ENCODE peak calls at places on chromosomes 3 and 15, in four cellular contexts. D, I, Y and R are unnamed samples.

GRCh38 chr3:54547051-54547450 is 380.8 kb downstream of the LRTM1 start:
- DNase-seq in D (no peak), I (no peak), Y (no peak), R (no peak)

GRCh38 chr3:19202754-19203153 is 54.4 kb downstream of the KCNH8 start:
- DNase-seq in Y (no peak), I (no peak), D (no peak), R (no peak)

GRCh38 chr15:75718326-75718725 is 5.7 kb upstream of the CSPG4 start:
- DNase-seq in I (no peak), D (no peak), Y (peak; percentile 80), R (no peak)

GRCh38 chr3:170953229-170953628 is 44.8 kb upstream of the EIF5A2 start:
- DNase-seq in D (no peak), Y (no peak), I (no peak), R (no peak)

GRCh38 chr3:58093573-58094195 is 85.5 kb downstream of the FLNB start:
- DNase-seq in I (no peak), D (no peak), Y (peak; percentile 67), R (peak; percentile 57)

GRCh38 chr3:9068044-9068443 is 104.8 kb upstream of the RAD18 start:
- DNase-seq in D (no peak), I (peak; percentile 18), Y (no peak), R (no peak)

GRCh38 chr15:85795669-85796305 is 1.1 kb upstream of the KLHL25 start:
- DNase-seq in I (no peak), Y (no peak), D (peak; percentile 32), R (no peak)

GRCh38 chr3:149299938-149300791 is 33.3 kb downstream of the TM4SF18 start:
- DNase-seq in I (no peak), Y (peak; percentile 76), D (peak; percentile 81), R (peak; percentile 80)

GRCh38 chr15:64034519-64034918 is 11.8 kb downstream of the DAPK2 start:
- DNase-seq in I (no peak), D (no peak), Y (no peak), R (no peak)

GRCh38 chr3:58532794-58533220 is 4.2 kb downstream of the ACOX2 start:
- DNase-seq in I (peak; percentile 56), D (peak; percentile 74), Y (peak; percentile 71), R (peak; percentile 75)

GRCh38 chr3:51712963-51713362 is 6.1 kb downstream of the GRM2 start:
- DNase-seq in I (no peak), D (no peak), Y (no peak), R (no peak)

GRCh38 chr3:157310329-157311065 is 126.2 kb upstream of the PTX3 start:
- DNase-seq in Y (no peak), D (no peak), I (no peak), R (no peak)

GRCh38 chr3:157301755-157302154 is 134.9 kb upstream of the PTX3 start:
- DNase-seq in Y (no peak), D (no peak), I (no peak), R (no peak)

GRCh38 chr3:157300091-157300490 is 136.6 kb upstream of the PTX3 start:
- DNase-seq in D (no peak), I (no peak), Y (no peak), R (no peak)

GRCh38 chr3:157301027-157301663 is 135.5 kb upstream of the PTX3 start:
- DNase-seq in I (no peak), Y (no peak), D (no peak), R (no peak)

GRCh38 chr3:157305392-157305791 is 131.3 kb upstream of the PTX3 start:
- DNase-seq in I (no peak), Y (no peak), D (no peak), R (no peak)
- H3K27ac ChIP-seq in I (no peak overlapping the region), Y (no peak overlapping the region), D (no peak overlapping the region), R (no peak overlapping the region)

DNA sequence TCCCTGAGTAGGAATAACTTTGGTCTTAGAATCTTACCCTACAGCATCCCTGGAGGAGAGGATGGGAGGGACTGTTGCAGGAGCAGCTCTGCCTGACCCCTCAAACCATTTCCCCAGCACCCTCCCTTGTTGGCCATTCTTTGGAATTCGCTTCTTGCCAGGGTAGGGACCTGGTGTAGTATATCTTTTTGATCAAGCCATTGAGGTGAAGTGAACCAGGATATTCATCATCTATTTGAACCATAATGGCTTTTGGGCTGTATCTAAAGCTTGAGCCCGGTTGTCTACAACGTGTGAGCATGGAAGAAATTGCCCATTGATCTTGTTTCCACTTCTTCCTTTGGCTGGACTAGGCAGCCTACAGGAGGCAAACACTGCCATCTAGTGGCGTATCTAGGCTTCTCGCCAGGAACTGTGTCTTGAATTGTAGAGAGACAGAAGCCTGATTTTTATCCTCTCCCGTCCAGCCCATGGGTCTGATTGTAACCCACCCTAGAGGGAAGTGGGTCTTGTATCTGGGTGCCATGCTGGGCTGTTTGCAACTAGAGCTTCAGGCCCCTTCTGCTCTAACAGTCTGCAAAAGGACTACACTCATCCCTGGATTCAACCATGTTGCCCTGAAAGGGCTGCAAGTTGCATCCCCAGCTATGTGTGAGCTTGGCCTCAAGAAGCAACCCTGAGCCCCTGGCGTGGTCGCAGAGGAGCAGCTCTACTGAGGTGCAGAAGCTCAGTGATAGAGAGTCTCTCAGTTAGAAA is 170.4 kb upstream of the UMPS start:
- DNase-seq in Y (peak; percentile 74), D (peak; percentile 81), I (peak; percentile 68), R (peak; percentile 75)
- H3K27ac ChIP-seq in Y (no peak overlapping the region), D (no peak overlapping the region), I (peak overlapping the region; percentile 17), R (peak overlapping the region; percentile 83)

GRCh38 chr15:73951044-73951561 is 24.8 kb downstream of the LOXL1 start:
- DNase-seq in Y (peak; percentile 79), I (peak; percentile 95), D (peak; percentile 96), R (peak; percentile 82)

GRCh38 chr15:73949496-73949895 is 23.2 kb downstream of the LOXL1 start:
- DNase-seq in Y (no peak), I (no peak), D (no peak), R (no peak)

GRCh38 chr15:73948982-73949381 is 22.7 kb downstream of the LOXL1 start:
- DNase-seq in D (no peak), Y (no peak), I (no peak), R (no peak)

GRCh38 chr15:73951591-73951990 is 25.3 kb downstream of the LOXL1 start:
- DNase-seq in I (no peak), Y (no peak), D (no peak), R (no peak)

DNA sequence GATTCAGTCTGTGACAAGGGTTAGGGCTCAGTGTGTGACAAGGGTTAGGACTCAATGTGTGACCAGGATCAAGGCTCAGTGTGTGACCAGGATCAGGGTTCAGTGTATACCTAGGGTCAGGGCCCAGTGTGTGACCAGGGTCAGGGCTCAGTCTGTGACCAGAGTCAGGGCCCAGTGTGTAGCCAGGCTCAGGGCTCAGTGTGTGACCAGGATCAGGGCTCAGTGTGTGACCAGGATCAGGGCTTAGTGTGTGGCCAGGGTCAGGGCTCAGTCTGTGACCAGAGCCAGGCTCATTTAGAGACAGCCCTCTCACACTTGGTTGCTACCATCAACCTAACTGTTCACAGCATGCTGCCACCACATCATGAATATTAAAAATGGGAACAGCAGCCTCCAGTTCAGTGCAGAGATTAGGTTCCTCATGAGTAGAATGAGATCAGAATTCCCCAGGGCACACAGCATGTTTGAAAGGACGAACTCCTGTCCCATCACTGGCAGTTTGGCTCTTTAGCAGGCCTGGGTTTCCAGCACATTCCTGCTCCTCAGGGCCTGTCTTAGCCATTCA is 24.3 kb downstream of the LOXL1 start:
- DNase-seq in D (peak; percentile 23), Y (no peak), I (no peak), R (no peak)
- H3K27ac ChIP-seq in D (peak overlapping the region; percentile 48), Y (no peak overlapping the region), I (peak overlapping the region; percentile 91), R (peak overlapping the region; percentile 38)

GRCh38 chr3:160956785-160957184 is 148.4 kb downstream of the B3GALNT1 start:
- DNase-seq in Y (no peak), D (no peak), I (no peak), R (no peak)
- H3K27ac ChIP-seq in Y (no peak overlapping the region), D (no peak overlapping the region), I (no peak overlapping the region), R (no peak overlapping the region)

GRCh38 chr3:155018621-155019330 is 61.3 kb upstream of the MME start:
- DNase-seq in D (no peak), I (no peak), Y (peak; percentile 21), R (peak; percentile 31)
- H3K27ac ChIP-seq in D (no peak overlapping the region), I (no peak overlapping the region), Y (peak overlapping the region; percentile 17), R (no peak overlapping the region)